ENCODE peak calls at places on chromosomes 7 and 10, in nine cellular contexts. One of them, this sample, is unnamed.

GRCh38 chr7:158394936-158395335 is 192.7 kb downstream of the PTPRN2 start:
- DNase-seq in A673: no peak
- DNase-seq in stomach: peak
- DNase-seq in heart left ventricle: no peak
- DNase-seq in CD8-positive, alpha-beta T cell: peak
- DNase-seq in fibroblast of mammary gland: no peak
- DNase-seq in neuronal stem cell: peak
- DNase-seq in GM12865: no peak
- DNase-seq in aorta: peak
- DNase-seq in this sample: no peak

GRCh38 chr10:36788152-36788551 is 337.2 kb upstream of the ANKRD30A start:
- DNase-seq in A673: no peak
- DNase-seq in stomach: no peak
- DNase-seq in heart left ventricle: no peak
- DNase-seq in CD8-positive, alpha-beta T cell: no peak
- DNase-seq in fibroblast of mammary gland: no peak
- DNase-seq in neuronal stem cell: no peak
- DNase-seq in GM12865: no peak
- DNase-seq in aorta: no peak
- DNase-seq in this sample: no peak

GRCh38 chr7:6375346-6376101 is 72.2 kb downstream of the DAGLB start:
- DNase-seq in A673: peak
- DNase-seq in stomach: no peak
- DNase-seq in heart left ventricle: no peak
- DNase-seq in CD8-positive, alpha-beta T cell: peak
- DNase-seq in fibroblast of mammary gland: peak
- DNase-seq in neuronal stem cell: no peak
- DNase-seq in GM12865: peak
- DNase-seq in aorta: no peak
- DNase-seq in this sample: no peak

GRCh38 chr7:37310322-37311080 is 138.2 kb downstream of the ELMO1 start:
- DNase-seq in A673: no peak
- DNase-seq in stomach: no peak
- DNase-seq in heart left ventricle: no peak
- DNase-seq in CD8-positive, alpha-beta T cell: no peak
- DNase-seq in fibroblast of mammary gland: no peak
- DNase-seq in neuronal stem cell: no peak
- DNase-seq in GM12865: no peak
- DNase-seq in aorta: no peak
- DNase-seq in this sample: no peak

GRCh38 chr10:10092581-10092980 is 925.1 kb upstream of the CELF2 start:
- DNase-seq in A673: no peak
- DNase-seq in stomach: no peak
- DNase-seq in heart left ventricle: peak
- DNase-seq in CD8-positive, alpha-beta T cell: no peak
- DNase-seq in fibroblast of mammary gland: peak
- DNase-seq in neuronal stem cell: peak
- DNase-seq in GM12865: no peak
- DNase-seq in aorta: no peak
- DNase-seq in this sample: no peak

GRCh38 chr7:101947899-101948298 is 130.5 kb downstream of the CUX1 start:
- DNase-seq in A673: peak
- DNase-seq in stomach: peak
- DNase-seq in heart left ventricle: peak
- DNase-seq in CD8-positive, alpha-beta T cell: no peak
- DNase-seq in fibroblast of mammary gland: no peak
- DNase-seq in neuronal stem cell: no peak
- DNase-seq in GM12865: no peak
- DNase-seq in aorta: peak
- DNase-seq in this sample: no peak

GRCh38 chr10:4671451-4672145 is 154.4 kb upstream of the AKR1E2 start:
- DNase-seq in A673: no peak
- DNase-seq in stomach: no peak
- DNase-seq in heart left ventricle: no peak
- DNase-seq in CD8-positive, alpha-beta T cell: no peak
- DNase-seq in fibroblast of mammary gland: peak
- DNase-seq in neuronal stem cell: no peak
- DNase-seq in GM12865: no peak
- DNase-seq in aorta: no peak
- DNase-seq in this sample: no peak

GRCh38 chr7:78232806-78233205 is 434.2 kb downstream of the PHTF2 start:
- DNase-seq in A673: no peak
- DNase-seq in stomach: no peak
- DNase-seq in heart left ventricle: no peak
- DNase-seq in CD8-positive, alpha-beta T cell: no peak
- DNase-seq in fibroblast of mammary gland: peak
- DNase-seq in neuronal stem cell: no peak
- DNase-seq in GM12865: no peak
- DNase-seq in aorta: no peak
- DNase-seq in this sample: no peak

GRCh38 chr10:43619368-43619767 is 13.1 kb downstream of the ZNF485 start:
- DNase-seq in A673: no peak
- DNase-seq in stomach: no peak
- DNase-seq in heart left ventricle: no peak
- DNase-seq in CD8-positive, alpha-beta T cell: no peak
- DNase-seq in fibroblast of mammary gland: no peak
- DNase-seq in neuronal stem cell: no peak
- DNase-seq in GM12865: no peak
- DNase-seq in aorta: no peak
- DNase-seq in this sample: no peak

GRCh38 chr10:43622022-43622421 is 15.8 kb downstream of the ZNF485 start:
- DNase-seq in A673: no peak
- DNase-seq in stomach: no peak
- DNase-seq in heart left ventricle: no peak
- DNase-seq in CD8-positive, alpha-beta T cell: no peak
- DNase-seq in fibroblast of mammary gland: no peak
- DNase-seq in neuronal stem cell: no peak
- DNase-seq in GM12865: no peak
- DNase-seq in aorta: no peak
- DNase-seq in this sample: no peak

GRCh38 chr10:43627942-43628341 is 20.7 kb downstream of the ZNF32 start:
- DNase-seq in A673: no peak
- DNase-seq in stomach: no peak
- DNase-seq in heart left ventricle: no peak
- DNase-seq in CD8-positive, alpha-beta T cell: no peak
- DNase-seq in fibroblast of mammary gland: no peak
- DNase-seq in neuronal stem cell: no peak
- DNase-seq in GM12865: no peak
- DNase-seq in aorta: no peak
- DNase-seq in this sample: no peak

GRCh38 chr10:43628956-43629355 is 19.7 kb downstream of the ZNF32 start:
- DNase-seq in A673: no peak
- DNase-seq in stomach: no peak
- DNase-seq in heart left ventricle: no peak
- DNase-seq in CD8-positive, alpha-beta T cell: no peak
- DNase-seq in fibroblast of mammary gland: no peak
- DNase-seq in neuronal stem cell: no peak
- DNase-seq in GM12865: no peak
- DNase-seq in aorta: no peak
- DNase-seq in this sample: no peak

DNA sequence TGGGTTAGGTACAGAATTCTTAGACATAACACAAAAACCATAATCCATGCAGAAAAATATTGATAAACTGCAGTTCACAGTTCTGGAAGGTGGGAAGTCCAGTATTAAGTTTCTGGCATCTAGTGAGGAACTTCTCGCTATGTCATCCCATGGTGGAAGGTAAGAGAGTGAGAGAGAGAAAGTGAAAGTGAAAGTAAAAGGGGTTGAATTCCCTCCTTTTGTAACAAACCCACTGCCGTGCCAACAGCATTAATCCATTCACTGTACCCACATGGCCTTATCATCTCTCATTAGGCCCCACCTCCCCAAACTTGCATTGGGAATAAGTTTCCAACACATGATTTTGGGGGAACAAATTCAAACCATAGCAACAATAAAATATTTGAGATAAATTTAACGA is 17.1 kb downstream of the ZNF485 start:
- DNase-seq in A673: no peak
- DNase-seq in stomach: no peak
- DNase-seq in heart left ventricle: no peak
- DNase-seq in CD8-positive, alpha-beta T cell: no peak
- DNase-seq in fibroblast of mammary gland: peak
- DNase-seq in neuronal stem cell: no peak
- DNase-seq in GM12865: no peak
- DNase-seq in aorta: no peak
- DNase-seq in this sample: no peak
- H3K4me3 ChIP-seq in A673: no peak
- H3K4me3 ChIP-seq in stomach: no peak
- H3K4me3 ChIP-seq in heart left ventricle: peak
- H3K4me3 ChIP-seq in CD8-positive, alpha-beta T cell: peak
- H3K4me3 ChIP-seq in fibroblast of mammary gland: no peak
- H3K4me3 ChIP-seq in neuronal stem cell: no peak
- H3K4me3 ChIP-seq in GM12865: no peak
- H3K4me3 ChIP-seq in aorta: peak
- H3K4me3 ChIP-seq in this sample: peak

GRCh38 chr10:80462986-80463741 is 9.1 kb downstream of the TSPAN14 start:
- DNase-seq in A673: peak
- DNase-seq in stomach: no peak
- DNase-seq in heart left ventricle: no peak
- DNase-seq in CD8-positive, alpha-beta T cell: no peak
- DNase-seq in fibroblast of mammary gland: peak
- DNase-seq in neuronal stem cell: no peak
- DNase-seq in GM12865: peak
- DNase-seq in aorta: peak
- DNase-seq in this sample: no peak

GRCh38 chr10:80460399-80461207 is 6.5 kb downstream of the TSPAN14 start:
- DNase-seq in A673: peak
- DNase-seq in stomach: peak
- DNase-seq in heart left ventricle: no peak
- DNase-seq in CD8-positive, alpha-beta T cell: no peak
- DNase-seq in fibroblast of mammary gland: peak
- DNase-seq in neuronal stem cell: no peak
- DNase-seq in GM12865: peak
- DNase-seq in aorta: peak
- DNase-seq in this sample: no peak

GRCh38 chr10:80461208-80462183 is 7.4 kb downstream of the TSPAN14 start:
- DNase-seq in A673: no peak
- DNase-seq in stomach: no peak
- DNase-seq in heart left ventricle: no peak
- DNase-seq in CD8-positive, alpha-beta T cell: peak
- DNase-seq in fibroblast of mammary gland: peak
- DNase-seq in neuronal stem cell: no peak
- DNase-seq in GM12865: no peak
- DNase-seq in aorta: peak
- DNase-seq in this sample: no peak

GRCh38 chr10:80463868-80464267 is 9.8 kb downstream of the TSPAN14 start:
- DNase-seq in A673: no peak
- DNase-seq in stomach: no peak
- DNase-seq in heart left ventricle: no peak
- DNase-seq in CD8-positive, alpha-beta T cell: no peak
- DNase-seq in fibroblast of mammary gland: no peak
- DNase-seq in neuronal stem cell: no peak
- DNase-seq in GM12865: no peak
- DNase-seq in aorta: peak
- DNase-seq in this sample: no peak

DNA sequence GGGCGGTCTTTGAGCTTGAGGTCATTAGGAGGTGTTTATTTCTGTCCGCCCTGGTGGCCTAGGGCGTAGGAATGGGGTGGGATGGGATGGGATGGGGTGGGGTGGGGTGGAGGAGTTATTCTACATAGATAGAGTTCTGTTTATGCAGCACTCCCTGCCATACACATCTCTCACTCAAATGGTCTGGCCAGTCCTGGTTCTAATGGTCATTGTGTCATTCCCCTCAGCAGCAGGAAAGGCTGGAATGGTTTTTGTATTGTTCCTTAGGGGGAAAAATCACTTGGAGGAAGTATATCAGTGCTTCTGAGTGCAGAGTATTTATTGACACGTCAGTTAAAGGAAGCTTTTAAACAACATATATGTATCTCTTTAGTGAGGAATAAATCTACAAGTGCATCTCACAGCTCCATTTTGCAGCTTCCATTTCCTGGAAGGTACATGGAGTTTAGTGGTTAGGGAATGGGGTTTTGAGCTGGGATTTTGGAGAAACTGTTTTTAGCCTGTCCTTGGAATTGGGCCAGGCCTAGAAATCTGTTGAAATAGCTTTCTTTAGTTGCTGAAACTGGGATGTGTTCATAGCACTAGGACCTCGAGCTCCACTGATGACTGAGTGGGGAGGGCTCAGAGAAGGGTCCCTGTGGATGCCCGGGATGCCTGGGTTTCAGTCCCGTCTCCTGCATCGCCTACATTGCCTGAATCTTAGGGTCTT is 8.3 kb downstream of the TSPAN14 start:
- DNase-seq in A673: peak
- DNase-seq in stomach: no peak
- DNase-seq in heart left ventricle: no peak
- DNase-seq in CD8-positive, alpha-beta T cell: no peak
- DNase-seq in fibroblast of mammary gland: peak
- DNase-seq in neuronal stem cell: no peak
- DNase-seq in GM12865: no peak
- DNase-seq in aorta: peak
- DNase-seq in this sample: no peak
- H3K4me3 ChIP-seq in A673: peak
- H3K4me3 ChIP-seq in stomach: no peak
- H3K4me3 ChIP-seq in heart left ventricle: no peak
- H3K4me3 ChIP-seq in CD8-positive, alpha-beta T cell: peak
- H3K4me3 ChIP-seq in fibroblast of mammary gland: no peak
- H3K4me3 ChIP-seq in neuronal stem cell: no peak
- H3K4me3 ChIP-seq in GM12865: no peak
- H3K4me3 ChIP-seq in aorta: no peak
- H3K4me3 ChIP-seq in this sample: peak

DNA sequence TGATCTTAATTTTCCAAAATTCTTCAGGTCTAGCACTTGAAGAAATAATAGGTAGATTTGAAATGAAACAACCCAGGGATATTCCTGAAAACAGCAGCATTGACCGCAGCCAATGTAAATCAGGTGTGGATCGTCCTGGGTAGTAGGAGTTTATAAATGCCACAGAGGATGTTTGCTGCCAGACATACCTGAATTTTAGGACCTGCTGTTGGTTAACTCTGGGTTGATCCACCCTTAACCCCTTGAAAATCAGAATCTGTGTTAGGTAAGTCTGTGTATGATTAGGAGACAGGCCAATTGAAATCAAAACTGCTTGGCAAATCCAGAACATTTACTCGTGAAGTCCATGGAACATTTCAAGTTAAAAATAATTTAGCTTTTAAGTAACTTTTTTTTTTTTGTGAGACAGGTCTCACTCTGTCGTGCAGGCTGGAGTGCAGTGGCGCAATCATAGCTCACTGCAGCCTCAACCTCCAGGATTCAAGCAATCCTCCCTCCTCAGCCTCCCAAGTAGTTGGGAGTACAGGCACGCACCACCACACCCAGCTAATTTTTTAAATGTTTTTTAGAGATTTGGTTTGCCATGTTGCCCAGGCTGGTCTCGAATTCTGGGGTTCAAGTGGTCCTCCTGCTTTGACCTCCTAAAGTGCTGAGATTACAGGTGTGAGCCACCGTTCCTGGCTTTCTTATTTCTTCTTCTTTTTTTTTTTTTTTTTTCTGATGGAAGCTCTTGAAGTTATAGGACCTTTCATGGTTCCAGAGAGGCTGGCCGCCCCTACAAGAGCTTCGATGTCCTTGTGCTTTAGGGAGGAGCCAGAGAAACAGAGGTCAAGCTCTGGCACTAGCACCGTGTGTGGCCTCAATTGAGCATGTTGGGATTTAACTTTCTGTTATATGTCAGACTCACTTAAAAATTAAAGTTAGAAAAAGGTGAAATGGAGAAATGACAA is 2.0 kb downstream of the POR start:
- DNase-seq in A673: no peak
- DNase-seq in stomach: no peak
- DNase-seq in heart left ventricle: no peak
- DNase-seq in CD8-positive, alpha-beta T cell: no peak
- DNase-seq in fibroblast of mammary gland: no peak
- DNase-seq in neuronal stem cell: no peak
- DNase-seq in GM12865: no peak
- DNase-seq in aorta: no peak
- DNase-seq in this sample: no peak
- H3K4me3 ChIP-seq in A673: peak
- H3K4me3 ChIP-seq in stomach: no peak
- H3K4me3 ChIP-seq in heart left ventricle: peak
- H3K4me3 ChIP-seq in CD8-positive, alpha-beta T cell: no peak
- H3K4me3 ChIP-seq in fibroblast of mammary gland: peak
- H3K4me3 ChIP-seq in neuronal stem cell: no peak
- H3K4me3 ChIP-seq in GM12865: no peak
- H3K4me3 ChIP-seq in aorta: no peak
- H3K4me3 ChIP-seq in this sample: peak

GRCh38 chr7:80922254-80923049 is 3.6 kb upstream of the SEMA3C start:
- DNase-seq in A673: no peak
- DNase-seq in stomach: peak
- DNase-seq in heart left ventricle: no peak
- DNase-seq in CD8-positive, alpha-beta T cell: no peak
- DNase-seq in fibroblast of mammary gland: no peak
- DNase-seq in neuronal stem cell: no peak
- DNase-seq in GM12865: no peak
- DNase-seq in aorta: no peak
- DNase-seq in this sample: no peak
- H3K4me3 ChIP-seq in A673: no peak
- H3K4me3 ChIP-seq in stomach: no peak
- H3K4me3 ChIP-seq in heart left ventricle: no peak
- H3K4me3 ChIP-seq in CD8-positive, alpha-beta T cell: no peak
- H3K4me3 ChIP-seq in fibroblast of mammary gland: no peak
- H3K4me3 ChIP-seq in neuronal stem cell: no peak
- H3K4me3 ChIP-seq in GM12865: no peak
- H3K4me3 ChIP-seq in aorta: no peak
- H3K4me3 ChIP-seq in this sample: no peak